ENCODE peak calls at places on chromosome 21, in five cellular contexts. S is psoas muscle, Q is fibroblast of lung, M is IMR-90, O is OCI-LY7. F is an unnamed sample.

GRCh38 chr21:21232320-21232719 is 234.1 kb downstream of the NCAM2 start:
- DNase-seq in S (no peak), Q (peak; percentile 50), M (peak; percentile 71), O (no peak), F (no peak)

GRCh38 chr21:32182449-32182848 is 96.4 kb downstream of the MIS18A start:
- DNase-seq in S (no peak), Q (no peak), M (no peak), O (no peak), F (no peak)

GRCh38 chr21:26844258-26845065 is 747 bp downstream of the ADAMTS1 start:
- DNase-seq in S (peak; percentile 69), Q (peak; percentile 56), M (peak; percentile 22), O (no peak), F (peak; percentile 29)

GRCh38 chr21:33136898-33137502 is 67.1 kb downstream of the OLIG1 start:
- DNase-seq in S (no peak), Q (no peak), M (no peak), O (no peak), F (no peak)

GRCh38 chr21:26389971-26390641 is 183.0 kb downstream of the CYYR1 start:
- DNase-seq in S (no peak), Q (peak; percentile 77), M (peak; percentile 21), O (no peak), F (no peak)

GRCh38 chr21:19011448-19011847 is 607.9 kb upstream of the TMPRSS15 start:
- DNase-seq in S (no peak), Q (no peak), M (no peak), O (no peak), F (no peak)

GRCh38 chr21:37700641-37701202 is 215.5 kb downstream of the KCNJ6 start:
- DNase-seq in S (no peak), Q (peak; percentile 80), M (peak; percentile 84), O (peak; percentile 90), F (peak; percentile 86)

GRCh38 chr21:38325761-38326420 is 69.1 kb downstream of the KCNJ15 start:
- DNase-seq in S (no peak), Q (no peak), M (no peak), O (no peak), F (no peak)

GRCh38 chr21:43979654-43980053 is 32.5 kb upstream of the TRAPPC10 start:
- DNase-seq in S (no peak), Q (no peak), M (no peak), O (no peak), F (peak; percentile 56)

GRCh38 chr21:16800536-16800935 is 712.3 kb upstream of the CXADR start:
- DNase-seq in S (no peak), Q (no peak), M (no peak), O (no peak), F (no peak)

GRCh38 chr21:37620401-37620800 is 253.8 kb downstream of the DYRK1A start:
- DNase-seq in S (no peak), Q (no peak), M (no peak), O (no peak), F (no peak)

GRCh38 chr21:39581414-39581813 is 31.3 kb upstream of the B3GALT5 start:
- DNase-seq in S (no peak), Q (no peak), M (no peak), O (no peak), F (no peak)

GRCh38 chr21:26388731-26389231 is 184.3 kb downstream of the CYYR1 start:
- DNase-seq in S (no peak), Q (peak; percentile 57), M (peak; percentile 38), O (no peak), F (no peak)

GRCh38 chr21:42781981-42782722 is 97.2 kb downstream of the WDR4 start:
- DNase-seq in S (no peak), Q (no peak), M (no peak), O (no peak), F (peak; percentile 29)

GRCh38 chr21:26719750-26720149 is 125.5 kb downstream of the ADAMTS1 start:
- DNase-seq in S (peak; percentile 71), Q (no peak), M (no peak), O (no peak), F (peak; percentile 48)

GRCh38 chr21:45455321-45456013 is 50.5 kb downstream of the COL18A1 start:
- DNase-seq in S (peak; percentile 32), Q (peak; percentile 55), M (peak; percentile 22), O (no peak), F (peak; percentile 99)
- H3K27ac ChIP-seq in S (no peak overlapping the region), Q (peak overlapping the region; percentile 44), M (peak overlapping the region; percentile 2), O (no peak overlapping the region), F (peak overlapping the region; percentile 33)

GRCh38 chr21:34530264-34530663 is 18.3 kb upstream of the KCNE1 start:
- DNase-seq in S (no peak), Q (peak; percentile 93), M (peak; percentile 86), O (no peak), F (peak; percentile 55)
- H3K27ac ChIP-seq in S (no peak overlapping the region), Q (no peak overlapping the region), M (no peak overlapping the region), O (no peak overlapping the region), F (peak overlapping the region; percentile 89)

DNA sequence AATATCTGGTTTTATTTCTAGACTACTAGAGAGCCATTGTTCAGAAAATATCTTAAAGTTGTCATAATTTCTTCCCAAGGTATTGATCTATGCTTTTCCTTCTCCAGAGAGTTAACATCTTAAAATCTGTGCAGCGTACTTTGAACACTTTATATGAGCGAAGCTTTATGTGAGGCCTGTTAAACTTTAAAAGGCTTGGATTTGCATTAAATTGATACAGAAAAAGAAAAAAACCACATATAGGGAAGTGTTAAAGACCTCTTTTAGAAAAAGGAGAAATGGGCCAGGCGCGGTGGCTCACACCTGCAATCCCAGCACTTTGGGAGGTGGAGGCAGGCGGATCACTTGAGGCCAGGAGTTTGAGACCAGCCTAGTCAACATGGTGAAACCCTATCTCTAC is 59.2 kb upstream of the MORC3 start:
- DNase-seq in S (no peak), Q (no peak), M (no peak), O (peak; percentile 34), F (no peak)
- H3K27ac ChIP-seq in S (no peak overlapping the region), Q (no peak overlapping the region), M (no peak overlapping the region), O (peak overlapping the region; percentile 68), F (no peak overlapping the region)

DNA sequence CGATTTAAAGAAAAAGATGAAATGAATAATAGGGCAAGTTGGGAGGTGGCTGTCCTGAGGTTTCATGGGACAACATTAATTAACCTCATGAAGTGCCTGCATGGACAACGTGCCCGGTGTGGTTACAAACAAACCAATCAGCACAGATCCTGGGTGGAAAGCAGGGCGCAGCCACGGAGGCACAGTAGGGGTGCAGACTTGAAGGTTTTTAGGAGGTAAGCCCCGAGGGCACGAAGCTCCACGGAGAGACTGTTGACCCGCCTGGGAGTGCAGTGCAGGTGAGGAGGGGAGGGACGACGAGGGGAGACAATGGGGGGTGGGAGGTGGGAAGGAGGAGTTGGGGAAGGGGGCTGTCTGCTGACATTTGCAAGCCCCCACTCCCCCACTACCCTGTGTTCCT is 2.3 kb upstream of the RIPK4 start:
- DNase-seq in S (no peak), Q (no peak), M (no peak), O (no peak), F (no peak)
- H3K27ac ChIP-seq in S (no peak overlapping the region), Q (no peak overlapping the region), M (no peak overlapping the region), O (no peak overlapping the region), F (peak overlapping the region; percentile 50)

GRCh38 chr21:35044128-35044527 is 5.0 kb downstream of the RUNX1 start:
- DNase-seq in S (no peak), Q (no peak), M (no peak), O (no peak), F (no peak)

GRCh38 chr21:35046880-35047229 is 2.2 kb downstream of the RUNX1 start:
- DNase-seq in S (peak; percentile 48), Q (peak; percentile 76), M (no peak), O (no peak), F (no peak)

GRCh38 chr21:35044770-35045538 is 4.1 kb downstream of the RUNX1 start:
- DNase-seq in S (no peak), Q (no peak), M (no peak), O (no peak), F (no peak)

GRCh38 chr21:35046223-35046690 is 2.8 kb downstream of the RUNX1 start:
- DNase-seq in S (no peak), Q (no peak), M (no peak), O (no peak), F (no peak)

DNA sequence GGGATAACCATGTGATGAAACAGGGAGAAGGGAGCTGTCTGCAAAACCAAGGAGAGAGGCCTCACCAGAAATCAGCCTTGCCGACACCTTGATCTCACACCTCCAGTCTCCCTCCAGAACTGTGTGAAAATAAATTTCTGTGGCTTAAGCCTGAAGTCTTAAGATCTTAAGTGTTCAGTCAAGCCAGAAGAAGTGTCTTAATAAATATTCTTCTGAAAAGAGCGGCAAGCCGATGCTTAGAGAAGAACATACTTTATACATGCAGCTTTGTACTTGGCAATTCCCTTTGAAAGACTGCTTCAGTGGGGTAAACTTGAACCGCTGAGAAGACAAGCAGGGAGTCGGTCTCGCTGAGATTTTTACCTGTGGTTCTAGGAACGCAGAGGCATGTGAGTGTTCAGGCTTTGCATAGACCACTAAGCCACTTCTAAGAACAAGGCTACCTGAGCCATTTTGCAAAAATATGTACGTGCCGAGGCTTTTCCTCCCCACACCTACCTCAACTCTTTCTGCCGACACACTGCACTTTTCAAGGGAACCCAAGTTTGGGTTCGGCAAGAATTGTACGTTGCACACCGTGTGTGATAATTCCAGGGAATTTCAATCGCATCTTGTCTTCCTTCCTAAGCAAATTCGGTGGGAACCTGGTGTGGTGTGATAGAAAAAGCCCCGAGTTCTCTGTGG is 3.4 kb downstream of the RUNX1 start:
- DNase-seq in S (no peak), Q (no peak), M (no peak), O (no peak), F (no peak)
- H3K27ac ChIP-seq in S (no peak overlapping the region), Q (no peak overlapping the region), M (no peak overlapping the region), O (peak overlapping the region; percentile 61), F (peak overlapping the region; percentile 98)

F was measured in osteoblast.